ENCODE peak calls at places on chromosomes 2 and 18, in four cellular contexts. S, A, X and K are unnamed samples.

GRCh38 chr2:196403471-196403870 is 232.1 kb upstream of the STK17B start:
- DNase-seq in S (no peak), A (no peak), X (no peak), K (no peak)

GRCh38 chr2:239459056-239459455 is 58.2 kb upstream of the HDAC4 start:
- DNase-seq in S (no peak), A (no peak), X (no peak), K (no peak)

GRCh38 chr18:22483407-22483806 is 65.7 kb upstream of the CTAGE1 start:
- DNase-seq in S (no peak), A (peak), X (no peak), K (no peak)

GRCh38 chr2:220966636-220967035 is 605.5 kb downstream of the EPHA4 start:
- DNase-seq in S (no peak), A (no peak), X (no peak), K (no peak)

GRCh38 chr2:150325656-150326055 is 161.8 kb downstream of the RND3 start:
- DNase-seq in S (no peak), A (no peak), X (no peak), K (no peak)

GRCh38 chr2:229922449-229923386 is at the start of gene FBXO36:
- DNase-seq in S (peak), A (peak), X (no peak), K (peak)

GRCh38 chr2:174609261-174609660 is 11.7 kb upstream of the WIPF1 start:
- DNase-seq in S (no peak), A (no peak), X (no peak), K (no peak)

GRCh38 chr2:128618642-128619041 is 300.0 kb upstream of the HS6ST1 start:
- DNase-seq in S (no peak), A (no peak), X (no peak), K (no peak)

GRCh38 chr2:7097353-7097895 is 180.2 kb downstream of the RNF144A start:
- DNase-seq in S (peak), A (peak), X (peak), K (peak)

DNA sequence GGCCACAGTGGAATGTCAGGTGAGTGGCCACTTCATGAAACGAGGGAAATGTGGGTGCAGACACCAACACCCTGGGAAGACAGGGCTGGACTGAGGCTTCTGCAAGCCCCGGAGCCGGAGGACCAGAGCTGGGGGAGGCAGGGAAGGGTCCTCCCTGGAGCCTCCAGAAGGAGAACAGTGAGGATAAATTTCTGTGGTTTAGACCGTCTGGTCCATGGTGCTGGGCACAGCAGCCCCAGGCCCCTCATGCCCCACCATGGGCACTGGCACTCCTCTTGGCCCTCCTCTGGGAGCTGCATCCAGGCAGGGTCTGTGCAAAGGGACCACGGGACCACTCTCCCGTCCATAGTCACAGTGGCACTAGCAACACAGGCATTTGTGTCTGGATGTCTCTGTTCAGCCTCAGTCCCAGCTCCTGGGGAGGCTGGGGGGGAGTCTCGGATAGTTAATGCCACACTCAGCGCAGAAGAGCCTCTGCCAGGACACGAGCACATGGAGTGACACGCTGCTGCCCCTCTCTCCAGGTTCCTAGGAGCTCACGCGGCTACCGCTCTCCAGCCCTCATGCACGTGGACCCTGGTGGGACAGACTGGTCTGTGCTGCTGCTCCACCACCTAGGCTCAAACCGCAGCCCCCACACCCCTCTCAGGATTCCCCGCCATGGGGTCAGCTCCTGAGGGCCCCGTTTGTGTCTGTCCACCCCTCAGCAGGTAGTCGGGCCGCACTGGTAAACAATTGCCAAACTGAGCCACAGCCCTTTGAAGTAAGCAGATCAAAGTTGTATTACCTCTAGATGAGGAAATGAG is 305.9 kb upstream of the SALL3 start:
- DNase-seq in S (no peak), A (no peak), X (no peak), K (no peak)
- TF ChIP-seq POLR2AphosphoS2 in S (no peak), A (no peak), X (no peak), K (no peak)

DNA sequence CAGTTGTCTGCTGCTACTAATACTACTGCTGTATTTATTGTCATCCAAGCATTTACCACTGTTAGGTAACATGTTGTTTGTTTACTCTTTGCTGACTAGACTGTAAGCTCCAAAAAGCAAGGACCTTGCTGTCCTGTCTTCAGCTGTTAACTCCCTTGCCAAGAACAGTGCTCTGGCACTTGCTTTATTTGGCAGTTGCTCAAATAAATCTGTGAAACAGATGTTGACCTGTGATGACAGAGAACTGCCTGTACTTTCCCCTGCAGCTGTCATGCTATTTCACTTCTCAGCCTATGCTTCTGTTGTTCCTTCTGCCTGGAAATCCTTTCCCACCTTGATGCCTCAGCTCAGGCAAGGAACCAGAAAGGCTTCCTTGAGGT is 181.2 kb downstream of the ATAD2B start:
- DNase-seq in S (no peak), A (no peak), X (no peak), K (no peak)
- TF ChIP-seq POLR2AphosphoS2 in S (no peak), A (no peak), X (no peak), K (no peak)

GRCh38 chr2:198100323-198100722 is 295.9 kb downstream of the PLCL1 start:
- DNase-seq in S (no peak), A (no peak), X (no peak), K (no peak)
- TF ChIP-seq POLR2AphosphoS2 in S (no peak), A (no peak), X (no peak), K (no peak)

GRCh38 chr2:132636346-132636745 is 33.7 kb downstream of the LYPD1 start:
- DNase-seq in S (no peak), A (no peak), X (no peak), K (no peak)

GRCh38 chr2:132633635-132634034 is 36.4 kb downstream of the LYPD1 start:
- DNase-seq in S (no peak), A (no peak), X (no peak), K (no peak)

GRCh38 chr2:132627542-132627941 is 42.5 kb downstream of the LYPD1 start:
- DNase-seq in S (no peak), A (no peak), X (no peak), K (no peak)

GRCh38 chr2:132632000-132632649 is 37.9 kb downstream of the LYPD1 start:
- DNase-seq in S (peak), A (no peak), X (no peak), K (peak)
- TF ChIP-seq POLR2AphosphoS2 in S (no peak), A (no peak), X (no peak), K (no peak)

DNA sequence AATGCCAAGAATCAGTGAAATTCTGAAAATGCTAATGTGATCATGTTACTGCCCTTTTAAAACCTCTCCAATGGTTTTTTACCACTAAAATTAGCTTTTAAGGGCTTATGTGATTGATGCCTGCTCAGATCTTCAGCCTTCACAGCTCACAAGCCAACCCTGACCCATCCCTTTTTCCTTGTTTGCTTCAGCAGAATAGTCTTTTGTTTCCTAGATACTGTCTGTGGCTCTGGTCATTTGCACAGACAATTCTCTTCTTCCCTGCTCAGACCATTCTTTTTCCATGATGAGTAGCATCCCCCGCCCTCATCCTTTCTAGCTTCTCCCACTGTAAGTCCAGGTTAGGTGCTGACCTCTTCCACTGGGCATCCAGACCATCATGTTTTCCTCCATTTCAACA is 164.9 kb upstream of the NT5C1B start:
- DNase-seq in S (peak), A (no peak), X (no peak), K (no peak)
- TF ChIP-seq POLR2AphosphoS2 in S (no peak), A (no peak), X (no peak), K (no peak)

GRCh38 chr2:96906719-96907404 is 37.0 kb upstream of the SEMA4C start:
- DNase-seq in S (no peak), A (no peak), X (no peak), K (no peak)
- TF ChIP-seq POLR2AphosphoS2 in S (no peak), A (no peak), X (no peak), K (no peak)

DNA sequence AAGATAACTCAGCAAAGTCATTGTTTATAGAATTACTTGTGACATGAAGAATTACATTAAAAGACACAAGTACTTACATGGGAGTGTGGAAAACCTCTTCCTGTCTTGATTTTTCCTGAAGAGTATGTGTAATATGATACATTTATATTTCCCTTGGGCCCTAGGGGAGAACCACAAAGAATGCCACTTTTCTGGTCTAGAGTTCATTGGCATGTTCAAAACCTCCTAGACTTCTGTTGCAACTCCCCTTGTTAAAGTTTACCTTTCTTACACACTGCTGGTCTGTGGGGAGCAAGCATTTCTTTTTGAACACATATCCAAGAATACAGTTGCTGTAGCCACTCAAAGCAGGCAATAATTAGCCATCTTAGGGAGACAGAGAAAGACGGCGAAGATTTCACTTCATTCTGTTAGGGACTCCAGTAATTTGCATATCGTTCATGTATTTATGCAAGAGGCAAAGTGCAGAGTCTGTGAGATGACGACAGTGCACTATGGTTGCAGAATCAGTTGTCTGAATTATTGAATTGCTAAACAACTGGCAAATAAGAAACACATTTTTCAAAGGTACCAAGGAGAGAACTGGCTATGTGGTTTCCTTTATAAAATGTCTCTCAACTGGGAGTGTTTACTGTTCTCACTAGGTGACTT is 103.4 kb downstream of the NOL4 start:
- DNase-seq in S (peak), A (no peak), X (no peak), K (no peak)
- TF ChIP-seq POLR2AphosphoS2 in S (no peak), A (no peak), X (no peak), K (no peak)

GRCh38 chr2:138503652-138504051 is 2.1 kb downstream of the SPOPL start:
- DNase-seq in S (no peak), A (no peak), X (no peak), K (no peak)

GRCh38 chr2:138504546-138505239 is 3.1 kb downstream of the SPOPL start:
- DNase-seq in S (no peak), A (no peak), X (no peak), K (no peak)

GRCh38 chr2:138510319-138510718 is 8.7 kb downstream of the SPOPL start:
- DNase-seq in S (no peak), A (no peak), X (no peak), K (no peak)

GRCh38 chr2:138504092-138504491 is 2.5 kb downstream of the SPOPL start:
- DNase-seq in S (no peak), A (no peak), X (no peak), K (no peak)

GRCh38 chr2:138507267-138507666 is 5.7 kb downstream of the SPOPL start:
- DNase-seq in S (peak), A (no peak), X (no peak), K (peak)
- TF ChIP-seq POLR2AphosphoS2 in S (no peak), A (no peak), X (no peak), K (no peak)

GRCh38 chr2:25304339-25304728 is 37.4 kb downstream of the DNMT3A start:
- DNase-seq in S (no peak), A (no peak), X (no peak), K (no peak)

GRCh38 chr2:25303517-25304338 is 38.0 kb downstream of the DNMT3A start:
- DNase-seq in S (no peak), A (no peak), X (no peak), K (no peak)

GRCh38 chr2:25300001-25300400 is 41.7 kb downstream of the DNMT3A start:
- DNase-seq in S (no peak), A (no peak), X (no peak), K (no peak)

GRCh38 chr2:25302758-25303436 is 38.8 kb downstream of the DNMT3A start:
- DNase-seq in S (no peak), A (no peak), X (no peak), K (no peak)

GRCh38 chr2:25301453-25302352 is 40.0 kb downstream of the DNMT3A start:
- DNase-seq in S (no peak), A (no peak), X (peak), K (no peak)
- TF ChIP-seq POLR2AphosphoS2 in S (no peak), A (no peak), X (no peak), K (no peak)